ENCODE peak calls at places on chromosomes 7 and 10, in five cellular contexts. One of them, this sample, is unnamed.
A peak's percentile ranks its signal among the peaks of the same experiment; 100 is the strongest.

GRCh38 chr7:124618871-124619270 is 146.7 kb downstream of the GPR37 start:
- DNase-seq in GM10248: no peak
- DNase-seq in stomach: no peak
- DNase-seq in endothelial cell: no peak
- DNase-seq in astrocyte of the cerebellum: no peak
- DNase-seq in this sample: no peak

GRCh38 chr10:130221456-130222375 is 85.5 kb downstream of the GLRX3 start:
- DNase-seq in stomach: no peak
- DNase-seq in GM10248: no peak
- DNase-seq in endothelial cell: no peak
- DNase-seq in astrocyte of the cerebellum: no peak
- DNase-seq in this sample: peak; percentile 63

GRCh38 chr7:157484411-157485081 is 147.7 kb downstream of the DNAJB6 start:
- DNase-seq in endothelial cell: no peak
- DNase-seq in astrocyte of the cerebellum: no peak
- DNase-seq in GM10248: no peak
- DNase-seq in stomach: peak; percentile 21
- DNase-seq in this sample: peak; percentile 64

GRCh38 chr10:103542764-103543616 is 49.5 kb downstream of the NEURL1 start:
- DNase-seq in GM10248: peak; percentile 50
- DNase-seq in astrocyte of the cerebellum: no peak
- DNase-seq in stomach: peak; percentile 40
- DNase-seq in endothelial cell: no peak
- DNase-seq in this sample: peak; percentile 43

GRCh38 chr10:80444646-80445319 is 9.3 kb upstream of the TSPAN14 start:
- DNase-seq in endothelial cell: peak; percentile 45
- DNase-seq in astrocyte of the cerebellum: no peak
- DNase-seq in GM10248: peak; percentile 76
- DNase-seq in stomach: peak; percentile 63
- DNase-seq in this sample: no peak

GRCh38 chr10:48231699-48232315 is 42.7 kb downstream of the FRMPD2 start:
- DNase-seq in endothelial cell: no peak
- DNase-seq in GM10248: no peak
- DNase-seq in astrocyte of the cerebellum: no peak
- DNase-seq in stomach: no peak
- DNase-seq in this sample: no peak

GRCh38 chr7:81924494-81924893 is 154.6 kb upstream of the HGF start:
- DNase-seq in astrocyte of the cerebellum: no peak
- DNase-seq in endothelial cell: no peak
- DNase-seq in stomach: no peak
- DNase-seq in GM10248: peak; percentile 11
- DNase-seq in this sample: no peak

GRCh38 chr7:135147899-135148721 is at the start of gene TMEM140:
- DNase-seq in stomach: peak; percentile 64
- DNase-seq in GM10248: peak; percentile 54
- DNase-seq in astrocyte of the cerebellum: no peak
- DNase-seq in endothelial cell: no peak
- DNase-seq in this sample: no peak

GRCh38 chr7:112484671-112485097 is 3.9 kb downstream of the LSMEM1 start:
- DNase-seq in stomach: no peak
- DNase-seq in GM10248: no peak
- DNase-seq in astrocyte of the cerebellum: peak; percentile 95
- DNase-seq in endothelial cell: no peak
- DNase-seq in this sample: no peak

GRCh38 chr7:84372712-84373111 is 178.1 kb upstream of the SEMA3A start:
- DNase-seq in GM10248: no peak
- DNase-seq in stomach: no peak
- DNase-seq in endothelial cell: no peak
- DNase-seq in astrocyte of the cerebellum: no peak
- DNase-seq in this sample: no peak

DNA sequence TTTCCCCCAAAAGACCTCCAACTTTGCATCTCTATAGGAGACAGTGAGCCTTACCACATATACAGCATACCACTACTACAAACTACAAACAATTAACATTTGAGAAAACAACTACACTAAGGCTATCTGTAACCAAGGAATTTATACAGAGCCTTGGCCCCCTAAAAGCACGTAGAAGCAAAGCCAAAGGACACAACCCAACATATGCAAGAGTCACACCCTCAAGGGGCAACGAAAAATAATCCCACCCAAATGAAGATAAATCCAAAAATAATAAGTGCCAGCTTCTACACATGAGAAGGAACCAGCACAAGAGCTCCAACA is 149.5 kb downstream of the ZEB1 start:
- DNase-seq in stomach: no peak
- DNase-seq in GM10248: no peak
- DNase-seq in endothelial cell: no peak
- DNase-seq in astrocyte of the cerebellum: no peak
- DNase-seq in this sample: no peak
- TF ChIP-seq CTCF in stomach: no peak
- TF ChIP-seq CTCF in GM10248: no peak
- TF ChIP-seq CTCF in endothelial cell: no peak
- TF ChIP-seq CTCF in astrocyte of the cerebellum: no peak
- TF ChIP-seq CTCF in this sample: no peak

GRCh38 chr7:100457033-100457432 is 7.0 kb downstream of the SPACDR start:
- DNase-seq in astrocyte of the cerebellum: no peak
- DNase-seq in stomach: no peak
- DNase-seq in GM10248: no peak
- DNase-seq in endothelial cell: no peak
- DNase-seq in this sample: no peak

GRCh38 chr7:100452513-100452912 is 11.5 kb downstream of the SPACDR start:
- DNase-seq in astrocyte of the cerebellum: no peak
- DNase-seq in stomach: no peak
- DNase-seq in GM10248: no peak
- DNase-seq in endothelial cell: no peak
- DNase-seq in this sample: no peak

GRCh38 chr7:100456561-100456957 is 7.5 kb downstream of the SPACDR start:
- DNase-seq in endothelial cell: no peak
- DNase-seq in GM10248: no peak
- DNase-seq in stomach: no peak
- DNase-seq in astrocyte of the cerebellum: no peak
- DNase-seq in this sample: no peak
- TF ChIP-seq CTCF in endothelial cell: no peak
- TF ChIP-seq CTCF in GM10248: no peak
- TF ChIP-seq CTCF in stomach: no peak
- TF ChIP-seq CTCF in astrocyte of the cerebellum: no peak
- TF ChIP-seq CTCF in this sample: no peak

GRCh38 chr7:23811540-23811939 is 101.5 kb downstream of the STK31 start:
- DNase-seq in endothelial cell: no peak
- DNase-seq in stomach: no peak
- DNase-seq in astrocyte of the cerebellum: no peak
- DNase-seq in GM10248: no peak
- DNase-seq in this sample: no peak
- TF ChIP-seq CTCF in endothelial cell: peak; percentile 91
- TF ChIP-seq CTCF in stomach: no peak
- TF ChIP-seq CTCF in astrocyte of the cerebellum: no peak
- TF ChIP-seq CTCF in GM10248: no peak
- TF ChIP-seq CTCF in this sample: no peak

DNA sequence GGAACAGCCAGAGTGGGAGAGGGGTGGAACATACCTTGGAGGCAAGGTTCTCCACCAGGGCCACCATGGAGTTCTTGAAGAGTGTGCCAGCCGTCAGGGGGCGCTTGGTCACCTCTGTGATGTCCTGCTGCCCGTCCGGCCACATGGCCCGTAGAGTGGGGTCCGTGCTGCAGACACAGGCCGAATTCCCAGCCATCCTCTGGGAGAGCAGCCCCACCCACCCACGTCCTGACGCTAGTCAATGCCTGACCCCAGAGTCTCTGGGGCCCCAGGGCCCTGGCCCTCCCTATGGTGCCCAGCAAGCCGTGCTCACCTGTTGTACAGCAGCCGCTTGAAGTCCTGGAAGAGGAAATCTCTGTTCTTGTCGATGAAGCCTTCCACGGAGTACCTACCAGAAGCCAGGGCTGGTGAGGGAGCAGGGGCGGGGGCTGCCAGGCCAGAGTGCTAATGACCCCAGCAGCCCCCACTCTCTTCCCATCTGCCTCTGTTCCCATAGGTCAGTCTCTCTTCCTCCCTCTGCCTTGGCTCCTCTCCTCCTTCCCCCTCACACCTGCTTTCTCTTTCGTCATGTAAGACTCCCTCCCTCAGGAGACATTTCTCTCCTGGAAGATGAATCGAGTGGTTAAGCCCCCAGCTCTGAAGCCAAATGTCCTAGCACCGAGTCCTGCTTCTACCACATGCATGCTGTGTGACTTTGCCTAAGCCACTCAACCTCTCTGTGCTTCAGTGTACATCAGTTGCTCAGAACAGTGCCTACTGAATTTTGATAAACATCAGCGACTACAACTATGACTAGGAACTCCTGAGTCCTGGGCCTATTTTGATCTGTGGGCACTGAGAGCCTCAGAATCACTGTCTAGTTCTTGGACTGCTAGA is 11.0 kb downstream of the MYO1G start:
- DNase-seq in GM10248: no peak
- DNase-seq in endothelial cell: peak; percentile 61
- DNase-seq in stomach: no peak
- DNase-seq in astrocyte of the cerebellum: no peak
- DNase-seq in this sample: peak; percentile 65
- TF ChIP-seq CTCF in GM10248: no peak
- TF ChIP-seq CTCF in endothelial cell: no peak
- TF ChIP-seq CTCF in stomach: no peak
- TF ChIP-seq CTCF in astrocyte of the cerebellum: no peak
- TF ChIP-seq CTCF in this sample: no peak

DNA sequence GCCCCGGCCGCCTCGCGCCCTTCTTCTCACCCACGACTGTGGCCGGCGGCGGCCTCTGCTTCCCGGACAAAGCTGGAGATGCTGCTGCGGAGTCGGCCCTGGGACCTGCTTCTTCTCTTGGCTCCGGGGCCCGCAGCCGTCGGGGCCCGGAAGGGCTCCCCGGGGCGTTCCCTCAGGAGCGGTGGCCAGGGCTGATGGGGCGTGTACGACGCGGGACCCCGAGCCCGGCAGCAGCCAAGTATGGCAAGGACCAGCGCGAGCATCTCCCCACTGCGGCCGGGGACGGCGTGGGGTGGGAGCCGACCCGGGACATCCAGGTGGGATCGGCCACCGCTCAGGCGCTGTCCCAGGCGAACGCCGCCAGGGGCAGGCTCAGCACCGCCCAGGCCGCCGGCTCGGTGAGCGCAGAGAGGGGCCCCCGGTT is 27.6 kb upstream of the BMS1 start:
- DNase-seq in stomach: no peak
- DNase-seq in GM10248: no peak
- DNase-seq in endothelial cell: peak; percentile 33
- DNase-seq in astrocyte of the cerebellum: no peak
- DNase-seq in this sample: no peak
- TF ChIP-seq CTCF in stomach: no peak
- TF ChIP-seq CTCF in GM10248: no peak
- TF ChIP-seq CTCF in endothelial cell: peak; percentile 17
- TF ChIP-seq CTCF in astrocyte of the cerebellum: no peak
- TF ChIP-seq CTCF in this sample: peak; percentile 12

DNA sequence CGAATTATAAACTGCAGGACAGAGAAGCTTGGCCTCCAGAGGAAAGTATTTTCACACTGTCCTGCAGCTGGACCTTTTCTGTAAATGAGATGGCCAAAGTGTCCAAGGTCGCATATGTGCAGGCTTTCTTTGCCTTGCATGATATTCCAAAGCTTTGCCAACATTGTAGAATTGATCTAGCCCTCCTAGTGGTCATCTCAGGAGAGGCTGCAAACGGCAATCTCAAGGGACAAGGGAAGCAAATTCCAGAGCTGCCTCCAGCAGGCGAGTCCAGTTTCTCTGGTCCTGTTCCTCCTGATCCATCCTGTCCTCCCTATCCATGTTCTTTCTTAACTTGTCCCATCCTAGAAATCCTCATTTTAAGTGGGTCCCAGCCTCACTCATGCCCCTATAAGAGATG is 373.4 kb upstream of the PCDH15 start:
- DNase-seq in endothelial cell: no peak
- DNase-seq in GM10248: no peak
- DNase-seq in astrocyte of the cerebellum: no peak
- DNase-seq in stomach: no peak
- DNase-seq in this sample: no peak
- TF ChIP-seq CTCF in endothelial cell: no peak
- TF ChIP-seq CTCF in GM10248: no peak
- TF ChIP-seq CTCF in astrocyte of the cerebellum: no peak
- TF ChIP-seq CTCF in stomach: no peak
- TF ChIP-seq CTCF in this sample: no peak

DNA sequence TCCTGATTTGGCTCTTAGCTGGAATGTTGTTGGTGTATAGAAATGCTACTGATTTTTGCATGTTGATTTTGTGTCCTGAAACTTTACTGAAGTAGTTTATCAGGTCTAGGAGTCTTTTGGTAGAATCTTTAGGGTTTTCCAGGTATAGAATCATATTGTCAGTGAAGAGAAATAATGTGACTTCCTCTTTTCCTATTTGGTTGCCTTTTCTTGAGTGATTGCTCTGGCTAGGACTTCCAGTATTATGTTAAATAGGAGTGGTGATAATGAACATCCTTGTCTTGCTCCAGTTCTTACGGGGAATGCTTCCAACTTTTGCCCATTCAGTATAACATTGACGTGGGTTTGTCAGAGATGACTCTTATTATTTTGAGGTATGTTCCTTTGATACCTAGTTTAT is 52.0 kb downstream of the ZNF783 start:
- DNase-seq in endothelial cell: no peak
- DNase-seq in astrocyte of the cerebellum: no peak
- DNase-seq in stomach: no peak
- DNase-seq in GM10248: no peak
- DNase-seq in this sample: no peak
- TF ChIP-seq CTCF in endothelial cell: no peak
- TF ChIP-seq CTCF in astrocyte of the cerebellum: no peak
- TF ChIP-seq CTCF in stomach: no peak
- TF ChIP-seq CTCF in GM10248: no peak
- TF ChIP-seq CTCF in this sample: no peak